ENCODE peak calls at places on chromosomes 2 and 18, in four cellular contexts. X is CD4-positive, alpha-beta memory T cell; I is HAP-1; G is body of pancreas. P is an unnamed sample.

GRCh38 chr2:96565111-96565510 is 28.6 kb downstream of the ARID5A start:
- DNase-seq in X (no peak), G (no peak), I (peak; percentile 87), P (no peak)

GRCh38 chr2:74188018-74188601 is 9.4 kb upstream of the MOB1A start:
- DNase-seq in X (no peak), G (no peak), I (no peak), P (peak; percentile 50)

GRCh38 chr2:44912660-44913059 is 28.8 kb upstream of the SIX3 start:
- DNase-seq in G (no peak), X (no peak), I (no peak), P (no peak)

GRCh38 chr2:46806526-46806925 is 109.1 kb downstream of the MCFD2 start:
- DNase-seq in X (no peak), G (no peak), I (no peak), P (no peak)

GRCh38 chr2:237687666-237688065 is 60.3 kb downstream of the LRRFIP1 start:
- DNase-seq in G (peak; percentile 60), I (no peak), X (peak; percentile 91), P (peak; percentile 93)

GRCh38 chr2:168948621-168949212 is 47.6 kb downstream of the G6PC2 start:
- DNase-seq in I (peak; percentile 23), G (no peak), X (peak; percentile 19), P (no peak)

GRCh38 chr2:170525566-170525900 is 189.6 kb upstream of the SP5 start:
- DNase-seq in G (peak; percentile 68), I (peak; percentile 81), X (no peak), P (peak; percentile 86)

GRCh38 chr2:288002-288742 is at the start of gene ALKAL2:
- DNase-seq in I (no peak), G (peak; percentile 50), X (no peak), P (no peak)

GRCh38 chr2:66576381-66577330 is 141.7 kb downstream of the MEIS1 start:
- DNase-seq in I (no peak), X (no peak), G (peak; percentile 70), P (no peak)

GRCh38 chr2:205650450-205650849 is 31.9 kb upstream of the NRP2 start:
- DNase-seq in I (peak; percentile 68), G (no peak), X (no peak), P (no peak)

GRCh38 chr2:214484239-214484638 is 73.4 kb downstream of the VWC2L start:
- DNase-seq in G (no peak), I (no peak), X (no peak), P (no peak)

GRCh38 chr2:238009563-238009962 is 42.7 kb downstream of the UBE2F start:
- DNase-seq in I (no peak), X (no peak), G (no peak), P (no peak)

GRCh38 chr2:169462896-169463695 is 16.2 kb upstream of the BBS5 start:
- DNase-seq in I (no peak), G (no peak), X (no peak), P (peak; percentile 61)

GRCh38 chr2:209901187-209901586 is 101.3 kb upstream of the RPE start:
- DNase-seq in X (no peak), I (no peak), G (no peak), P (no peak)

GRCh38 chr18:47262397-47263196 is 11.1 kb upstream of the SKOR2 start:
- DNase-seq in X (no peak), I (no peak), G (no peak), P (no peak)

GRCh38 chr2:10497797-10498251 is 49.7 kb upstream of the ODC1 start:
- DNase-seq in I (peak; percentile 47), G (peak; percentile 59), X (peak; percentile 43), P (no peak)

GRCh38 chr18:75408554-75409506 is 18.7 kb downstream of the SMIM21 start:
- DNase-seq in X (no peak), G (no peak), I (no peak), P (peak; percentile 88)

GRCh38 chr18:12996661-12997292 is 5.6 kb downstream of the CEP192 start:
- DNase-seq in X (no peak), I (no peak), G (no peak), P (no peak)

GRCh38 chr2:191202881-191203397 is 42.3 kb upstream of the MYO1B start:
- DNase-seq in X (no peak), I (no peak), G (peak; percentile 29), P (peak; percentile 34)

GRCh38 chr2:197929008-197929885 is 124.9 kb downstream of the PLCL1 start:
- DNase-seq in X (no peak), I (no peak), G (no peak), P (no peak)

GRCh38 chr2:101160454-101160853 is 9.3 kb upstream of the TBC1D8 start:
- DNase-seq in G (peak; percentile 81), I (no peak), X (no peak), P (no peak)

GRCh38 chr2:190666895-190667294 is 18.0 kb downstream of the NAB1 start:
- DNase-seq in G (no peak), I (no peak), X (no peak), P (no peak)

GRCh38 chr2:68251855-68252406 is 401 bp downstream of the PPP3R1 start:
- DNase-seq in X (peak; percentile 60), G (peak; percentile 31), I (peak; percentile 49), P (no peak)

GRCh38 chr2:200728630-200729029 is 83.1 kb upstream of the BZW1 start:
- DNase-seq in I (no peak), X (no peak), G (no peak), P (peak; percentile 8)

GRCh38 chr2:54964271-54964670 is 86.0 kb downstream of the RTN4 start:
- DNase-seq in X (no peak), I (no peak), G (no peak), P (no peak)

GRCh38 chr2:175167076-175167791 is 769 bp downstream of the ATF2 start:
- DNase-seq in I (peak; percentile 75), X (no peak), G (peak; percentile 28), P (no peak)

GRCh38 chr2:27370816-27371620 is 602 bp downstream of the SNX17 start:
- DNase-seq in I (peak; percentile 48), X (peak; percentile 28), G (no peak), P (no peak)

GRCh38 chr2:184566716-184567115 is 31.6 kb upstream of the ZNF804A start:
- DNase-seq in G (no peak), I (no peak), X (no peak), P (no peak)

GRCh38 chr18:53698907-53699306 is 525.6 kb downstream of the MBD2 start:
- DNase-seq in G (no peak), I (peak; percentile 12), X (no peak), P (no peak)

GRCh38 chr2:195575879-195576391 is 81.1 kb upstream of the SLC39A10 start:
- DNase-seq in G (no peak), X (no peak), I (no peak), P (no peak)

DNA sequence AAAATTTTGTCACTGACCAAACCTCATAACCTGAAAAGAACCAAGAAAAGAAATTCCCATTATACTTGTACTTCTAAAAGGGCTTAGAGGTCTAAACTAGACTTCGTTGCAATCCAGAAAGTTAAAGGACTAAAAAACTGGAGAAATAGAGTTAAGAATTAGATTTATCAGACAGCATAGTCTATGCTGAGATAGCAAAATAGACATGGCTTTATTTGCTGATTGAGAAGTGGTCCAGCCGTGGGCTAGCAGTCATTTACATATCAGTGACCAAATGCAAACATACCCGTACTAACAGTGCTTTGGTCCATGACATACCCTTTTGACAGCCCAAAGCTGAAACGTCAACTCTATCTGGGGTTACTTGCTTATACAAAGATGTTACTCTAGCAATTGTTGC is 223.5 kb downstream of the AGPS start:
- DNase-seq in X (no peak), I (no peak), G (no peak), P (no peak)
- H3K4me3 ChIP-seq in X (no peak overlapping the region), I (no peak overlapping the region), G (no peak overlapping the region), P (no peak overlapping the region)

GRCh38 chr18:79510046-79510685 is 114.4 kb downstream of the NFATC1 start:
- DNase-seq in I (no peak), G (no peak), X (no peak), P (no peak)

GRCh38 chr18:79507546-79508480 is 112.1 kb downstream of the NFATC1 start:
- DNase-seq in G (peak; percentile 51), X (no peak), I (no peak), P (no peak)

GRCh38 chr18:79507076-79507545 is 111.4 kb downstream of the NFATC1 start:
- DNase-seq in X (no peak), G (peak; percentile 42), I (no peak), P (no peak)

GRCh38 chr18:79509536-79509930 is 113.8 kb downstream of the NFATC1 start:
- DNase-seq in G (peak; percentile 2), X (no peak), I (no peak), P (no peak)

DNA sequence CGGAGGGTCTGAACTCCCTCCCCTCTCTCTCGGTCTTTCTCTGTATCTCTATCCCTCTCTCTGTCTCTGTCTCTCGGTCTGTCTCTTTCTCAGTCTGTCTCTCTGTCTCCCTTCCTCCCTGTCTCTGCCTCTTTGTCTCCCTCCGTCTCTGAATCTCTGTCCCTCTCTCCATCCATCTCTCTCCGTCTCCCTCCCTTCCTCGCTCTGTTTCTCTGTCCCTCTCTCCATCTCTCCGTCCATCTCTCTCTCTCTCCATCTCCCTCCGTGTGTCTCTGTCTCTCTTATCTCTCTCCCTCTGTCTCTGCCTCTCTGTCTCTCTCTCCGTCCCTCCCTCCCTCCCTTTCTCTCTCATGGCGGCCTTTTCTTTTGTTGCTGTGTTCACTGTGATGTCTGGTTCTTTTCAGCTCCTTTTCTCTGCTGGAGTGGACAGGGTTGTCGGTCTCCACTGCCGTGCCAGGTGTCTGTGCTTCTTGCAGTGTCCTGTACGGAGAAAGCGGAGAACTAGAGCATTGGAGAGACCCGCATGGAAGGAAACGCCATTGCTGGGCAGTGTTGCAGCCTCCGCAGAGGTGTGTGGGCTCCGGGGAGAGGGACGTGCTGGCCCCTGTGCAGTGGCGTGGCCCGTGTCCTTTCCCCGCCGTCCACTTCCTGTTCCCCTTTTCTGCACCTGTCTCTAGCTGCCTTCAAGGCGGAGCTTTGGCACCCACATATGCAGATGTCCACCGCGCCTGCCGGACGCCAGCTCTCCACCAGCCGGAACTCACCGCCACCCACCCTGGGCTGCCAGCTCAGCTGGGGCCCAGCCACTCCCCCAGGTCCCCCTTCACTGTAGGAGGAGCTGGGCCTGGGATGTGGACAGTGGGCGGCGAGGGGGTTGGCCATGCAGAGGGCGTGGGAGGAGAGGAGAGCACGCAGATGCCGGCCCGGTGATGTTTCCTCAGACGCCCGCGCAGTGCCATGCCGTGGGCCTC is 113.1 kb downstream of the NFATC1 start:
- DNase-seq in G (peak; percentile 10), X (no peak), I (no peak), P (no peak)
- H3K4me3 ChIP-seq in G (no peak overlapping the region), X (no peak overlapping the region), I (no peak overlapping the region), P (no peak overlapping the region)

GRCh38 chr18:11653521-11653920 is 35.5 kb upstream of the GNAL start:
- DNase-seq in X (no peak), G (no peak), I (no peak), P (no peak)

GRCh38 chr18:11657152-11657551 is 31.9 kb upstream of the GNAL start:
- DNase-seq in G (no peak), I (no peak), X (no peak), P (no peak)

GRCh38 chr18:11654736-11655604 is 34.1 kb upstream of the GNAL start:
- DNase-seq in X (peak; percentile 16), G (peak; percentile 58), I (peak; percentile 82), P (no peak)

GRCh38 chr18:11657554-11657953 is 31.5 kb upstream of the GNAL start:
- DNase-seq in G (no peak), X (no peak), I (no peak), P (no peak)

DNA sequence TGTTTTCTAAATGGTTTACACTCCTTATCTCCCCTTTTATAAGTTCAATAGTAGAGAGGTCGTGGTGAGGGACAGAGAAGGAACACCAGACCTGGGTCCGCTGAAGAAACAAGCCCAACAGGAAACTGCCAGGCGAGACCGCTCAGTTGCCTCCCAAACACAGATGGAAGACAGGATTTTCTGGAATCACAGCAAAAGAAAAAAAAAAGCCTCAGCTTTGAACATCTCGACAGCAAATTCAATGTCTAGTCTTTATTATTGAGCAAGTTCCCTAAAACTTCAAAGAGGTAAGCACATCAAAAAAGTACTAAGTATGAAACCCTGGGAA is 33.5 kb upstream of the GNAL start:
- DNase-seq in X (no peak), I (no peak), G (no peak), P (no peak)
- H3K4me3 ChIP-seq in X (no peak overlapping the region), I (no peak overlapping the region), G (no peak overlapping the region), P (no peak overlapping the region)

GRCh38 chr2:98324181-98324580 is 22.1 kb upstream of the CNGA3 start:
- DNase-seq in X (no peak), I (no peak), G (no peak), P (no peak)
- H3K4me3 ChIP-seq in X (no peak overlapping the region), I (no peak overlapping the region), G (no peak overlapping the region), P (no peak overlapping the region)